ENCODE peak calls at places on chromosome 5, in six cellular contexts. F, B, H, G, Q and T are unnamed samples.

GRCh38 chr5:90586469-90586868 is 27.9 kb downstream of the ADGRV1 start:
- DNase-seq in F (no peak), B (no peak), H (no peak), G (no peak), Q (no peak), T (no peak)

GRCh38 chr5:181207214-181207959 is 2.4 kb upstream of the TRIM7 start:
- DNase-seq in F (peak), B (peak), H (peak), G (peak), Q (peak), T (no peak)

GRCh38 chr5:150580917-150581316 is 59.5 kb upstream of the SYNPO start:
- DNase-seq in F (no peak), B (no peak), H (no peak), G (no peak), Q (no peak), T (no peak)

GRCh38 chr5:56908942-56909293 is 478 bp upstream of the SETD9 start:
- DNase-seq in F (no peak), B (no peak), H (no peak), G (no peak), Q (no peak), T (peak)

GRCh38 chr5:116532762-116533525 is 41.7 kb downstream of the SEMA6A start:
- DNase-seq in F (no peak), B (no peak), H (no peak), G (no peak), Q (no peak), T (no peak)

GRCh38 chr5:122093861-122094650 is 16.0 kb upstream of the LOX start:
- DNase-seq in F (no peak), B (no peak), H (no peak), G (no peak), Q (no peak), T (no peak)

GRCh38 chr5:144060598-144060997 is 109.9 kb downstream of the YIPF5 start:
- DNase-seq in F (no peak), B (no peak), H (no peak), G (no peak), Q (no peak), T (no peak)

GRCh38 chr5:76462097-76462702 is 59.1 kb downstream of the IQGAP2 start:
- DNase-seq in F (no peak), B (no peak), H (no peak), G (no peak), Q (no peak), T (no peak)

GRCh38 chr5:132365213-132365612 is 4.3 kb upstream of the SLC22A5 start:
- DNase-seq in F (no peak), B (no peak), H (no peak), G (no peak), Q (no peak), T (no peak)

GRCh38 chr5:114419941-114420340 is 58.1 kb downstream of the KCNN2 start:
- DNase-seq in F (no peak), B (no peak), H (no peak), G (no peak), Q (peak), T (no peak)

GRCh38 chr5:150596826-150597225 is 43.6 kb upstream of the SYNPO start:
- DNase-seq in F (no peak), B (no peak), H (peak), G (no peak), Q (no peak), T (no peak)

GRCh38 chr5:40490464-40491083 is 189.1 kb upstream of the PTGER4 start:
- DNase-seq in F (no peak), B (no peak), H (no peak), G (no peak), Q (no peak), T (no peak)

GRCh38 chr5:171615201-171616001 is 170.2 kb upstream of the SMIM23 start:
- DNase-seq in F (no peak), B (no peak), H (no peak), G (no peak), Q (no peak), T (no peak)

GRCh38 chr5:150622157-150622556 is 18.3 kb upstream of the SYNPO start:
- DNase-seq in F (no peak), B (no peak), H (no peak), G (no peak), Q (no peak), T (no peak)

GRCh38 chr5:76175051-76175666 is 92.0 kb downstream of the SV2C start:
- DNase-seq in F (peak), B (no peak), H (peak), G (peak), Q (no peak), T (no peak)

GRCh38 chr5:153276151-153276550 is 214.3 kb upstream of the GRIA1 start:
- DNase-seq in F (peak), B (no peak), H (peak), G (no peak), Q (no peak), T (no peak)

GRCh38 chr5:123285122-123286011 is 137.8 kb downstream of the CEP120 start:
- DNase-seq in F (peak), B (peak), H (no peak), G (no peak), Q (no peak), T (no peak)

GRCh38 chr5:111997308-111998159 is 240.5 kb upstream of the NREP start:
- DNase-seq in F (no peak), B (no peak), H (no peak), G (no peak), Q (peak), T (no peak)

GRCh38 chr5:67400752-67401151 is 204.2 kb upstream of the CD180 start:
- DNase-seq in F (no peak), B (no peak), H (no peak), G (no peak), Q (no peak), T (no peak)

GRCh38 chr5:139644646-139645494 is 3.3 kb upstream of the CXXC5 start:
- DNase-seq in F (no peak), B (peak), H (no peak), G (no peak), Q (no peak), T (no peak)

GRCh38 chr5:110386782-110387181 is 339.7 kb downstream of the TMEM232 start:
- DNase-seq in F (no peak), B (no peak), H (no peak), G (no peak), Q (peak), T (peak)

GRCh38 chr5:53239301-53239990 is 129.9 kb upstream of the MOCS2 start:
- DNase-seq in F (no peak), B (no peak), H (no peak), G (no peak), Q (no peak), T (no peak)

GRCh38 chr5:38790891-38791290 is 54.9 kb upstream of the OSMR start:
- DNase-seq in F (no peak), B (no peak), H (no peak), G (no peak), Q (no peak), T (no peak)

GRCh38 chr5:153952893-153953292 is 85.8 kb downstream of the FAM114A2 start:
- DNase-seq in F (no peak), B (no peak), H (no peak), G (no peak), Q (peak), T (no peak)

GRCh38 chr5:54985301-54986268 is at the start of gene ESM1:
- DNase-seq in F (no peak), B (no peak), H (no peak), G (no peak), Q (peak), T (no peak)

GRCh38 chr5:177620560-177620959 is 20.6 kb downstream of the B4GALT7 start:
- DNase-seq in F (no peak), B (no peak), H (no peak), G (no peak), Q (no peak), T (no peak)

GRCh38 chr5:168702511-168702910 is 123.3 kb upstream of the PANK3 start:
- DNase-seq in F (no peak), B (no peak), H (no peak), G (no peak), Q (no peak), T (no peak)

GRCh38 chr5:142439208-142439607 is 114.4 kb upstream of the SPRY4 start:
- DNase-seq in F (no peak), B (no peak), H (no peak), G (no peak), Q (no peak), T (no peak)

GRCh38 chr5:14501353-14502162 is 80.0 kb upstream of the OTULINL start:
- DNase-seq in F (no peak), B (no peak), H (no peak), G (no peak), Q (no peak), T (no peak)

GRCh38 chr5:135600971-135601381 is 22.2 kb upstream of the CXCL14 start:
- DNase-seq in F (no peak), B (no peak), H (no peak), G (no peak), Q (no peak), T (no peak)

GRCh38 chr5:133150909-133151544 is 99.2 kb downstream of the HSPA4 start:
- DNase-seq in F (no peak), B (no peak), H (no peak), G (peak), Q (no peak), T (no peak)